ENCODE peak calls at places on chromosomes 11 and 22, in six cellular contexts. L is endothelial cell, N is NCI-H460, A is tibial artery, W is WTC11, U is fibroblast of lung. O is an unnamed sample.

GRCh38 chr11:18471995-18472394 is 16.3 kb downstream of the LDHAL6A start:
- DNase-seq in W (no peak), A (no peak), L (no peak), U (no peak), N (no peak), O (no peak)

GRCh38 chr11:12756101-12756500 is 81.9 kb downstream of the TEAD1 start:
- DNase-seq in A (no peak), N (no peak), W (no peak), U (no peak), L (no peak), O (no peak)

GRCh38 chr11:45042560-45042959 is 91.9 kb upstream of the TP53I11 start:
- DNase-seq in U (no peak), A (peak; percentile 75), W (no peak), L (no peak), N (no peak), O (no peak)

GRCh38 chr22:31754813-31755212 is 994 bp downstream of the DEPDC5 start:
- DNase-seq in W (no peak), A (no peak), N (no peak), L (no peak), U (no peak), O (no peak)

GRCh38 chr22:20571078-20571503 is 63.7 kb downstream of the MED15 start:
- DNase-seq in W (no peak), A (no peak), U (no peak), N (no peak), L (no peak), O (no peak)

GRCh38 chr11:65435981-65436411 is 13.4 kb downstream of the NEAT1 start:
- DNase-seq in U (peak; percentile 51), A (no peak), L (no peak), W (no peak), N (no peak), O (no peak)

GRCh38 chr22:38700271-38700788 is 413 bp downstream of the JOSD1 start:
- DNase-seq in L (peak; percentile 68), U (peak; percentile 56), A (peak; percentile 63), N (peak; percentile 12), W (peak; percentile 65), O (no peak)

GRCh38 chr11:81444306-81444705 is 1289.4 kb downstream of the FAM181B start:
- DNase-seq in L (no peak), U (no peak), W (no peak), N (no peak), A (no peak), O (no peak)

GRCh38 chr22:40491990-40492631 is 121.7 kb downstream of the SGSM3 start:
- DNase-seq in A (no peak), L (no peak), W (no peak), U (peak; percentile 72), N (no peak), O (no peak)

GRCh38 chr11:68467446-68467845 is 6.9 kb downstream of the PPP6R3 start:
- DNase-seq in L (no peak), A (no peak), N (no peak), W (no peak), U (no peak), O (no peak)

GRCh38 chr11:46724088-46724487 is 5.1 kb downstream of the F2 start:
- DNase-seq in N (no peak), U (no peak), W (no peak), L (no peak), A (no peak), O (no peak)

GRCh38 chr11:70206226-70206785 is 3.2 kb downstream of the FADD start:
- DNase-seq in L (no peak), W (no peak), U (no peak), A (no peak), N (no peak), O (no peak)

GRCh38 chr22:26515938-26516337 is 3.7 kb upstream of the TFIP11 start:
- DNase-seq in N (no peak), U (no peak), A (no peak), W (no peak), L (no peak), O (no peak)

GRCh38 chr11:68312780-68313573 is 586 bp downstream of the LRP5 start:
- DNase-seq in N (no peak), L (no peak), W (no peak), A (no peak), U (no peak), O (no peak)

GRCh38 chr11:26551186-26551801 is 20.8 kb downstream of the MUC15 start:
- DNase-seq in A (no peak), N (peak; percentile 11), W (no peak), L (no peak), U (peak; percentile 64), O (no peak)

GRCh38 chr11:120108785-120109168 is 29.1 kb downstream of the TRIM29 start:
- DNase-seq in L (no peak), W (no peak), U (no peak), N (no peak), A (no peak), O (no peak)

GRCh38 chr11:22466351-22466750 is 128.2 kb downstream of the SLC17A6 start:
- DNase-seq in L (no peak), N (no peak), W (no peak), U (no peak), A (no peak), O (no peak)

GRCh38 chr11:65445604-65446445 is 23.2 kb downstream of the NEAT1 start:
- DNase-seq in W (no peak), L (no peak), N (no peak), A (no peak), U (peak; percentile 32), O (no peak)

GRCh38 chr11:63999349-64000025 is 13.2 kb downstream of the OTUB1 start:
- DNase-seq in N (no peak), A (no peak), U (peak; percentile 28), L (peak; percentile 47), W (peak; percentile 86), O (no peak)

GRCh38 chr22:49925525-49926128 is 7.2 kb downstream of the CRELD2 start:
- DNase-seq in W (no peak), A (no peak), N (no peak), U (no peak), L (no peak), O (no peak)

O was measured in HuH-7.